ENCODE peak calls at places on chromosomes 16 and 17, in seven cellular contexts. One of them, this sample, is unnamed.

GRCh38 chr16:87918866-87919680 is 17.3 kb downstream of the CA5A start:
- DNase-seq in fibroblast of the aortic adventitia: peak
- DNase-seq in cardiac septum: no peak
- DNase-seq in ELR: peak
- DNase-seq in lower lobe of right lung: no peak
- DNase-seq in putamen: no peak
- DNase-seq in activated CD4-positive, CD25-positive, alpha-beta regulatory T cell: no peak
- DNase-seq in this sample: no peak

GRCh38 chr16:14289692-14290340 is 218.7 kb downstream of the MRTFB start:
- DNase-seq in putamen: no peak
- DNase-seq in activated CD4-positive, CD25-positive, alpha-beta regulatory T cell: no peak
- DNase-seq in fibroblast of the aortic adventitia: no peak
- DNase-seq in lower lobe of right lung: no peak
- DNase-seq in ELR: peak
- DNase-seq in cardiac septum: no peak
- DNase-seq in this sample: peak

GRCh38 chr17:82775033-82775823 is 23.4 kb downstream of the TBCD start:
- DNase-seq in ELR: peak
- DNase-seq in putamen: no peak
- DNase-seq in activated CD4-positive, CD25-positive, alpha-beta regulatory T cell: no peak
- DNase-seq in lower lobe of right lung: peak
- DNase-seq in fibroblast of the aortic adventitia: peak
- DNase-seq in cardiac septum: peak
- DNase-seq in this sample: peak

GRCh38 chr16:85112364-85112763 is at the start of gene CIBAR2:
- DNase-seq in activated CD4-positive, CD25-positive, alpha-beta regulatory T cell: no peak
- DNase-seq in fibroblast of the aortic adventitia: no peak
- DNase-seq in lower lobe of right lung: no peak
- DNase-seq in ELR: no peak
- DNase-seq in cardiac septum: no peak
- DNase-seq in putamen: no peak
- DNase-seq in this sample: peak

GRCh38 chr16:24737391-24737871 is 8.0 kb downstream of the TNRC6A start:
- DNase-seq in activated CD4-positive, CD25-positive, alpha-beta regulatory T cell: no peak
- DNase-seq in putamen: no peak
- DNase-seq in ELR: peak
- DNase-seq in fibroblast of the aortic adventitia: peak
- DNase-seq in cardiac septum: no peak
- DNase-seq in lower lobe of right lung: no peak
- DNase-seq in this sample: no peak

GRCh38 chr17:43916385-43916784 is 9.0 kb upstream of the MPP2 start:
- DNase-seq in ELR: no peak
- DNase-seq in activated CD4-positive, CD25-positive, alpha-beta regulatory T cell: no peak
- DNase-seq in cardiac septum: no peak
- DNase-seq in lower lobe of right lung: no peak
- DNase-seq in fibroblast of the aortic adventitia: no peak
- DNase-seq in putamen: no peak
- DNase-seq in this sample: no peak

GRCh38 chr17:41307647-41308046 is 1.5 kb downstream of the KRTAP16-1 start:
- DNase-seq in ELR: no peak
- DNase-seq in activated CD4-positive, CD25-positive, alpha-beta regulatory T cell: no peak
- DNase-seq in fibroblast of the aortic adventitia: peak
- DNase-seq in lower lobe of right lung: peak
- DNase-seq in putamen: no peak
- DNase-seq in cardiac septum: peak
- DNase-seq in this sample: no peak

GRCh38 chr17:11240041-11240801 is 792 bp upstream of the SHISA6 start:
- DNase-seq in cardiac septum: no peak
- DNase-seq in fibroblast of the aortic adventitia: no peak
- DNase-seq in lower lobe of right lung: no peak
- DNase-seq in putamen: no peak
- DNase-seq in activated CD4-positive, CD25-positive, alpha-beta regulatory T cell: no peak
- DNase-seq in ELR: no peak
- DNase-seq in this sample: no peak

GRCh38 chr17:39970157-39970692 is 7.4 kb downstream of the GSDMA start:
- DNase-seq in cardiac septum: no peak
- DNase-seq in lower lobe of right lung: no peak
- DNase-seq in putamen: no peak
- DNase-seq in fibroblast of the aortic adventitia: no peak
- DNase-seq in ELR: no peak
- DNase-seq in activated CD4-positive, CD25-positive, alpha-beta regulatory T cell: no peak
- DNase-seq in this sample: no peak

GRCh38 chr16:30697264-30698138 is 1.5 kb upstream of the SRCAP start:
- DNase-seq in lower lobe of right lung: no peak
- DNase-seq in putamen: no peak
- DNase-seq in activated CD4-positive, CD25-positive, alpha-beta regulatory T cell: no peak
- DNase-seq in fibroblast of the aortic adventitia: no peak
- DNase-seq in ELR: peak
- DNase-seq in cardiac septum: no peak
- DNase-seq in this sample: no peak

GRCh38 chr16:1040346-1040745 is 32.2 kb upstream of the SSTR5 start:
- DNase-seq in activated CD4-positive, CD25-positive, alpha-beta regulatory T cell: no peak
- DNase-seq in putamen: no peak
- DNase-seq in ELR: no peak
- DNase-seq in lower lobe of right lung: no peak
- DNase-seq in cardiac septum: no peak
- DNase-seq in fibroblast of the aortic adventitia: no peak
- DNase-seq in this sample: no peak

GRCh38 chr16:22771551-22771950 is 42.4 kb upstream of the HS3ST2 start:
- DNase-seq in putamen: no peak
- DNase-seq in cardiac septum: no peak
- DNase-seq in lower lobe of right lung: no peak
- DNase-seq in activated CD4-positive, CD25-positive, alpha-beta regulatory T cell: no peak
- DNase-seq in fibroblast of the aortic adventitia: no peak
- DNase-seq in ELR: no peak
- DNase-seq in this sample: no peak

GRCh38 chr17:75473246-75473645 is 16.8 kb downstream of the TMEM94 start:
- DNase-seq in cardiac septum: no peak
- DNase-seq in fibroblast of the aortic adventitia: no peak
- DNase-seq in lower lobe of right lung: no peak
- DNase-seq in ELR: no peak
- DNase-seq in putamen: peak
- DNase-seq in activated CD4-positive, CD25-positive, alpha-beta regulatory T cell: no peak
- DNase-seq in this sample: no peak

GRCh38 chr17:40000161-40000560 is 15.1 kb upstream of the CSF3 start:
- DNase-seq in putamen: no peak
- DNase-seq in fibroblast of the aortic adventitia: no peak
- DNase-seq in cardiac septum: no peak
- DNase-seq in lower lobe of right lung: no peak
- DNase-seq in ELR: no peak
- DNase-seq in activated CD4-positive, CD25-positive, alpha-beta regulatory T cell: no peak
- DNase-seq in this sample: no peak

GRCh38 chr17:7328840-7329359 is at the start of gene NEURL4:
- DNase-seq in cardiac septum: no peak
- DNase-seq in ELR: peak
- DNase-seq in fibroblast of the aortic adventitia: no peak
- DNase-seq in activated CD4-positive, CD25-positive, alpha-beta regulatory T cell: no peak
- DNase-seq in putamen: no peak
- DNase-seq in lower lobe of right lung: peak
- DNase-seq in this sample: no peak

GRCh38 chr16:181668-182021 is 1.4 kb downstream of the HBQ1 start:
- DNase-seq in fibroblast of the aortic adventitia: no peak
- DNase-seq in lower lobe of right lung: no peak
- DNase-seq in cardiac septum: no peak
- DNase-seq in ELR: no peak
- DNase-seq in putamen: no peak
- DNase-seq in activated CD4-positive, CD25-positive, alpha-beta regulatory T cell: no peak
- DNase-seq in this sample: no peak

GRCh38 chr17:19579192-19579668 is 45.6 kb downstream of the SLC47A1 start:
- DNase-seq in activated CD4-positive, CD25-positive, alpha-beta regulatory T cell: no peak
- DNase-seq in putamen: no peak
- DNase-seq in lower lobe of right lung: no peak
- DNase-seq in cardiac septum: peak
- DNase-seq in ELR: no peak
- DNase-seq in fibroblast of the aortic adventitia: no peak
- DNase-seq in this sample: no peak

GRCh38 chr17:16820161-16820877 is 130.3 kb downstream of the CCDC144A start:
- DNase-seq in cardiac septum: no peak
- DNase-seq in activated CD4-positive, CD25-positive, alpha-beta regulatory T cell: no peak
- DNase-seq in lower lobe of right lung: no peak
- DNase-seq in ELR: no peak
- DNase-seq in putamen: no peak
- DNase-seq in fibroblast of the aortic adventitia: peak
- DNase-seq in this sample: no peak

GRCh38 chr17:81865733-81866439 is 5.3 kb downstream of the ARHGDIA start:
- DNase-seq in lower lobe of right lung: no peak
- DNase-seq in ELR: peak
- DNase-seq in fibroblast of the aortic adventitia: peak
- DNase-seq in putamen: no peak
- DNase-seq in activated CD4-positive, CD25-positive, alpha-beta regulatory T cell: no peak
- DNase-seq in cardiac septum: no peak
- DNase-seq in this sample: no peak

GRCh38 chr16:58026705-58027340 is 1.3 kb downstream of the MMP15 start:
- DNase-seq in fibroblast of the aortic adventitia: no peak
- DNase-seq in ELR: no peak
- DNase-seq in activated CD4-positive, CD25-positive, alpha-beta regulatory T cell: no peak
- DNase-seq in lower lobe of right lung: peak
- DNase-seq in cardiac septum: no peak
- DNase-seq in putamen: no peak
- DNase-seq in this sample: peak

GRCh38 chr17:28124962-28125361 is 82.5 kb downstream of the NLK start:
- DNase-seq in cardiac septum: no peak
- DNase-seq in fibroblast of the aortic adventitia: no peak
- DNase-seq in lower lobe of right lung: no peak
- DNase-seq in putamen: no peak
- DNase-seq in ELR: no peak
- DNase-seq in activated CD4-positive, CD25-positive, alpha-beta regulatory T cell: no peak
- DNase-seq in this sample: no peak

GRCh38 chr17:28912938-28913333 is 10.1 kb upstream of the DHRS13 start:
- DNase-seq in activated CD4-positive, CD25-positive, alpha-beta regulatory T cell: no peak
- DNase-seq in ELR: no peak
- DNase-seq in lower lobe of right lung: no peak
- DNase-seq in fibroblast of the aortic adventitia: no peak
- DNase-seq in cardiac septum: no peak
- DNase-seq in putamen: no peak
- DNase-seq in this sample: no peak

GRCh38 chr17:31295489-31295871 is 1.6 kb downstream of the OMG start:
- DNase-seq in putamen: peak
- DNase-seq in lower lobe of right lung: no peak
- DNase-seq in activated CD4-positive, CD25-positive, alpha-beta regulatory T cell: no peak
- DNase-seq in ELR: no peak
- DNase-seq in fibroblast of the aortic adventitia: no peak
- DNase-seq in cardiac septum: no peak
- DNase-seq in this sample: no peak

GRCh38 chr17:28807925-28808641 is 34.5 kb downstream of the FAM222B start:
- DNase-seq in putamen: peak
- DNase-seq in fibroblast of the aortic adventitia: peak
- DNase-seq in cardiac septum: no peak
- DNase-seq in activated CD4-positive, CD25-positive, alpha-beta regulatory T cell: no peak
- DNase-seq in ELR: peak
- DNase-seq in lower lobe of right lung: no peak
- DNase-seq in this sample: peak

GRCh38 chr17:46262271-46262670 is 32.7 kb upstream of the LRRC37A start:
- DNase-seq in cardiac septum: no peak
- DNase-seq in activated CD4-positive, CD25-positive, alpha-beta regulatory T cell: no peak
- DNase-seq in lower lobe of right lung: no peak
- DNase-seq in fibroblast of the aortic adventitia: no peak
- DNase-seq in putamen: no peak
- DNase-seq in ELR: peak
- DNase-seq in this sample: no peak

GRCh38 chr17:61135782-61136181 is 263.9 kb upstream of the TBX2 start:
- DNase-seq in ELR: no peak
- DNase-seq in fibroblast of the aortic adventitia: no peak
- DNase-seq in activated CD4-positive, CD25-positive, alpha-beta regulatory T cell: no peak
- DNase-seq in putamen: no peak
- DNase-seq in cardiac septum: no peak
- DNase-seq in lower lobe of right lung: no peak
- DNase-seq in this sample: no peak

GRCh38 chr17:14204546-14204945 is 32.1 kb downstream of the CDRT15 start:
- DNase-seq in lower lobe of right lung: no peak
- DNase-seq in ELR: no peak
- DNase-seq in cardiac septum: no peak
- DNase-seq in fibroblast of the aortic adventitia: no peak
- DNase-seq in putamen: no peak
- DNase-seq in activated CD4-positive, CD25-positive, alpha-beta regulatory T cell: no peak
- DNase-seq in this sample: no peak

GRCh38 chr17:21041753-21042433 is 918 bp downstream of the USP22 start:
- DNase-seq in putamen: peak
- DNase-seq in cardiac septum: peak
- DNase-seq in fibroblast of the aortic adventitia: peak
- DNase-seq in ELR: peak
- DNase-seq in lower lobe of right lung: peak
- DNase-seq in activated CD4-positive, CD25-positive, alpha-beta regulatory T cell: peak
- DNase-seq in this sample: peak

GRCh38 chr16:59632266-59632855 is 898.2 kb upstream of the GOT2 start:
- DNase-seq in activated CD4-positive, CD25-positive, alpha-beta regulatory T cell: no peak
- DNase-seq in fibroblast of the aortic adventitia: peak
- DNase-seq in cardiac septum: no peak
- DNase-seq in ELR: peak
- DNase-seq in lower lobe of right lung: no peak
- DNase-seq in putamen: no peak
- DNase-seq in this sample: no peak

GRCh38 chr17:33947762-33948161 is 307.3 kb upstream of the CCL2 start:
- DNase-seq in ELR: no peak
- DNase-seq in cardiac septum: no peak
- DNase-seq in activated CD4-positive, CD25-positive, alpha-beta regulatory T cell: no peak
- DNase-seq in fibroblast of the aortic adventitia: no peak
- DNase-seq in lower lobe of right lung: no peak
- DNase-seq in putamen: no peak
- DNase-seq in this sample: no peak

GRCh38 chr17:59311051-59311468 is 20.4 kb upstream of the YPEL2 start:
- DNase-seq in ELR: peak
- DNase-seq in fibroblast of the aortic adventitia: peak
- DNase-seq in cardiac septum: no peak
- DNase-seq in putamen: peak
- DNase-seq in activated CD4-positive, CD25-positive, alpha-beta regulatory T cell: no peak
- DNase-seq in lower lobe of right lung: no peak
- DNase-seq in this sample: peak

GRCh38 chr17:17693253-17693954 is 12.1 kb downstream of the RAI1 start:
- DNase-seq in putamen: peak
- DNase-seq in activated CD4-positive, CD25-positive, alpha-beta regulatory T cell: no peak
- DNase-seq in fibroblast of the aortic adventitia: no peak
- DNase-seq in ELR: peak
- DNase-seq in cardiac septum: no peak
- DNase-seq in lower lobe of right lung: peak
- DNase-seq in this sample: peak

GRCh38 chr16:68005786-68006286 is 6.6 kb upstream of the DPEP2 start:
- DNase-seq in putamen: no peak
- DNase-seq in cardiac septum: peak
- DNase-seq in fibroblast of the aortic adventitia: no peak
- DNase-seq in ELR: no peak
- DNase-seq in activated CD4-positive, CD25-positive, alpha-beta regulatory T cell: no peak
- DNase-seq in lower lobe of right lung: peak
- DNase-seq in this sample: no peak

GRCh38 chr17:63545302-63545928 is 4.9 kb upstream of the DCAF7 start:
- DNase-seq in putamen: no peak
- DNase-seq in lower lobe of right lung: no peak
- DNase-seq in fibroblast of the aortic adventitia: peak
- DNase-seq in ELR: no peak
- DNase-seq in cardiac septum: no peak
- DNase-seq in activated CD4-positive, CD25-positive, alpha-beta regulatory T cell: no peak
- DNase-seq in this sample: no peak

GRCh38 chr17:5973410-5973809 is 96.8 kb upstream of the WSCD1 start:
- DNase-seq in activated CD4-positive, CD25-positive, alpha-beta regulatory T cell: no peak
- DNase-seq in cardiac septum: no peak
- DNase-seq in ELR: no peak
- DNase-seq in fibroblast of the aortic adventitia: no peak
- DNase-seq in lower lobe of right lung: no peak
- DNase-seq in putamen: no peak
- DNase-seq in this sample: no peak

GRCh38 chr16:31354394-31355291 is at the start of gene ITGAX:
- DNase-seq in ELR: peak
- DNase-seq in lower lobe of right lung: peak
- DNase-seq in activated CD4-positive, CD25-positive, alpha-beta regulatory T cell: no peak
- DNase-seq in putamen: no peak
- DNase-seq in cardiac septum: peak
- DNase-seq in fibroblast of the aortic adventitia: peak
- DNase-seq in this sample: no peak

GRCh38 chr17:4648741-4649140 is 7.3 kb upstream of the ALOX15 start:
- DNase-seq in ELR: no peak
- DNase-seq in cardiac septum: no peak
- DNase-seq in lower lobe of right lung: no peak
- DNase-seq in activated CD4-positive, CD25-positive, alpha-beta regulatory T cell: no peak
- DNase-seq in putamen: no peak
- DNase-seq in fibroblast of the aortic adventitia: no peak
- DNase-seq in this sample: no peak

GRCh38 chr17:17987187-17987896 is 14.7 kb downstream of the DRC3 start:
- DNase-seq in putamen: no peak
- DNase-seq in ELR: no peak
- DNase-seq in fibroblast of the aortic adventitia: no peak
- DNase-seq in cardiac septum: no peak
- DNase-seq in activated CD4-positive, CD25-positive, alpha-beta regulatory T cell: no peak
- DNase-seq in lower lobe of right lung: no peak
- DNase-seq in this sample: no peak